ENCODE peak calls at places on chromosomes 12 and 14, in four cellular contexts. One of them, this sample, is unnamed.

GRCh38 chr14:103594265-103594664 is 31.5 kb downstream of the COA8 start:
- DNase-seq in HFFc6: peak; percentile 80
- DNase-seq in WTC11: peak; percentile 24
- DNase-seq in MCF 10A: peak; percentile 13
- DNase-seq in this sample: no peak

GRCh38 chr12:56725723-56726102 is 614 bp upstream of the NACA start:
- DNase-seq in HFFc6: no peak
- DNase-seq in WTC11: no peak
- DNase-seq in MCF 10A: no peak
- DNase-seq in this sample: no peak

GRCh38 chr12:49933793-49934192 is 16.7 kb upstream of the AQP2 start:
- DNase-seq in HFFc6: no peak
- DNase-seq in WTC11: no peak
- DNase-seq in MCF 10A: peak; percentile 6
- DNase-seq in this sample: no peak

GRCh38 chr14:94342334-94342934 is 19.3 kb upstream of the SERPINA6 start:
- DNase-seq in HFFc6: peak; percentile 92
- DNase-seq in WTC11: no peak
- DNase-seq in MCF 10A: peak; percentile 100
- DNase-seq in this sample: no peak

GRCh38 chr12:24997970-24998582 is 49.2 kb upstream of the BCAT1 start:
- DNase-seq in HFFc6: peak; percentile 39
- DNase-seq in WTC11: no peak
- DNase-seq in MCF 10A: peak; percentile 43
- DNase-seq in this sample: no peak

GRCh38 chr14:38004610-38004879 is 203.2 kb upstream of the SSTR1 start:
- DNase-seq in HFFc6: no peak
- DNase-seq in WTC11: no peak
- DNase-seq in MCF 10A: no peak
- DNase-seq in this sample: no peak

GRCh38 chr12:99658950-99659349 is 11.4 kb downstream of the GARIN6 start:
- DNase-seq in HFFc6: no peak
- DNase-seq in WTC11: no peak
- DNase-seq in MCF 10A: peak; percentile 6
- DNase-seq in this sample: no peak

GRCh38 chr12:10652192-10652591 is 21.7 kb downstream of the STYK1 start:
- DNase-seq in HFFc6: no peak
- DNase-seq in WTC11: no peak
- DNase-seq in MCF 10A: no peak
- DNase-seq in this sample: no peak

GRCh38 chr14:98466807-98467206 is 805.2 kb downstream of the BCL11B start:
- DNase-seq in HFFc6: no peak
- DNase-seq in WTC11: no peak
- DNase-seq in MCF 10A: peak; percentile 15
- DNase-seq in this sample: no peak

GRCh38 chr12:60174476-60174875 is 578.6 kb downstream of the SLC16A7 start:
- DNase-seq in HFFc6: peak; percentile 12
- DNase-seq in WTC11: no peak
- DNase-seq in MCF 10A: peak; percentile 9
- DNase-seq in this sample: no peak

GRCh38 chr14:34058510-34058909 is 107.6 kb upstream of the EGLN3 start:
- DNase-seq in HFFc6: no peak
- DNase-seq in WTC11: no peak
- DNase-seq in MCF 10A: no peak
- DNase-seq in this sample: no peak

GRCh38 chr12:7019043-7019569 is 830 bp upstream of the LPCAT3 start:
- DNase-seq in HFFc6: no peak
- DNase-seq in WTC11: no peak
- DNase-seq in MCF 10A: peak; percentile 0
- DNase-seq in this sample: no peak

GRCh38 chr12:3777206-3777809 is 24.4 kb upstream of the CRACR2A start:
- DNase-seq in HFFc6: peak; percentile 39
- DNase-seq in WTC11: no peak
- DNase-seq in MCF 10A: peak; percentile 58
- DNase-seq in this sample: no peak

GRCh38 chr14:64201296-64201695 is 92.9 kb downstream of the ESR2 start:
- DNase-seq in HFFc6: no peak
- DNase-seq in WTC11: no peak
- DNase-seq in MCF 10A: no peak
- DNase-seq in this sample: no peak

GRCh38 chr12:11763760-11764520 is 114.5 kb downstream of the ETV6 start:
- DNase-seq in HFFc6: peak; percentile 71
- DNase-seq in WTC11: no peak
- DNase-seq in MCF 10A: no peak
- DNase-seq in this sample: no peak

GRCh38 chr14:104192146-104192882 is 53.9 kb downstream of the KIF26A start:
- DNase-seq in HFFc6: no peak
- DNase-seq in WTC11: no peak
- DNase-seq in MCF 10A: no peak
- DNase-seq in this sample: no peak

GRCh38 chr12:94561943-94562411 is 88.4 kb downstream of the TMCC3 start:
- DNase-seq in HFFc6: peak; percentile 2
- DNase-seq in WTC11: no peak
- DNase-seq in MCF 10A: peak; percentile 87
- DNase-seq in this sample: no peak

GRCh38 chr14:76763362-76764041 is 2.2 kb downstream of the VASH1 start:
- DNase-seq in HFFc6: no peak
- DNase-seq in WTC11: no peak
- DNase-seq in MCF 10A: no peak
- DNase-seq in this sample: no peak

GRCh38 chr12:108627134-108627920 is 6.4 kb downstream of the SELPLG start:
- DNase-seq in HFFc6: no peak
- DNase-seq in WTC11: no peak
- DNase-seq in MCF 10A: no peak
- DNase-seq in this sample: no peak

GRCh38 chr12:62679569-62679968 is 212.9 kb downstream of the MON2 start:
- DNase-seq in HFFc6: no peak
- DNase-seq in WTC11: no peak
- DNase-seq in MCF 10A: no peak
- DNase-seq in this sample: no peak

GRCh38 chr14:99724196-99724891 is 40.2 kb downstream of the CYP46A1 start:
- DNase-seq in HFFc6: no peak
- DNase-seq in WTC11: no peak
- DNase-seq in MCF 10A: no peak
- DNase-seq in this sample: no peak

GRCh38 chr14:69559581-69560011 is 15.1 kb downstream of the CCDC177 start:
- DNase-seq in HFFc6: no peak
- DNase-seq in WTC11: no peak
- DNase-seq in MCF 10A: no peak
- DNase-seq in this sample: no peak

GRCh38 chr14:85310491-85311272 is 219.3 kb upstream of the FLRT2 start:
- DNase-seq in HFFc6: no peak
- DNase-seq in WTC11: no peak
- DNase-seq in MCF 10A: no peak
- DNase-seq in this sample: no peak

GRCh38 chr12:25436206-25436912 is 116.7 kb downstream of the LMNTD1 start:
- DNase-seq in HFFc6: peak; percentile 78
- DNase-seq in WTC11: no peak
- DNase-seq in MCF 10A: peak; percentile 81
- DNase-seq in this sample: no peak

GRCh38 chr14:96940009-96940408 is 142.8 kb downstream of the VRK1 start:
- DNase-seq in HFFc6: no peak
- DNase-seq in WTC11: peak; percentile 32
- DNase-seq in MCF 10A: peak; percentile 31
- DNase-seq in this sample: no peak

GRCh38 chr14:50312734-50313054 is 570 bp downstream of the DMAC2L start:
- DNase-seq in HFFc6: no peak
- DNase-seq in WTC11: no peak
- DNase-seq in MCF 10A: no peak
- DNase-seq in this sample: no peak

GRCh38 chr12:122845041-122845864 is 10.0 kb downstream of the HIP1R start:
- DNase-seq in HFFc6: no peak
- DNase-seq in WTC11: no peak
- DNase-seq in MCF 10A: no peak
- DNase-seq in this sample: no peak

GRCh38 chr12:62250671-62251608 is 9.3 kb upstream of the USP15 start:
- DNase-seq in HFFc6: peak; percentile 73
- DNase-seq in WTC11: no peak
- DNase-seq in MCF 10A: peak; percentile 31
- DNase-seq in this sample: no peak

GRCh38 chr14:20603813-20604212 is 12.6 kb upstream of the RNASE12 start:
- DNase-seq in HFFc6: no peak
- DNase-seq in WTC11: no peak
- DNase-seq in MCF 10A: no peak
- DNase-seq in this sample: no peak

GRCh38 chr14:22668417-22668816 is 24.3 kb upstream of the OR6J1 start:
- DNase-seq in HFFc6: peak; percentile 56
- DNase-seq in WTC11: no peak
- DNase-seq in MCF 10A: no peak
- DNase-seq in this sample: no peak

GRCh38 chr12:99389751-99390150 is 257.8 kb upstream of the GARIN6 start:
- DNase-seq in HFFc6: no peak
- DNase-seq in WTC11: no peak
- DNase-seq in MCF 10A: no peak
- DNase-seq in this sample: no peak

GRCh38 chr12:106487664-106488063 is 95.1 kb upstream of the RFX4 start:
- DNase-seq in HFFc6: no peak
- DNase-seq in WTC11: no peak
- DNase-seq in MCF 10A: no peak
- DNase-seq in this sample: no peak

This sample was measured in iPS DF 19.7.